ENCODE peak calls at places on chromosomes 6 and 20, in six cellular contexts. One of them, this sample, is unnamed.

GRCh38 chr6:116287668-116288282 is 8.0 kb upstream of the TSPYL1 start:
- DNase-seq in GM20000: peak; percentile 13
- DNase-seq in nephron progenitor cell: no peak
- DNase-seq in heart left ventricle: no peak
- DNase-seq in epithelial cell of esophagus: peak; percentile 73
- DNase-seq in fibroblast of villous mesenchyme: peak; percentile 70
- DNase-seq in this sample: peak; percentile 70

GRCh38 chr6:131981624-131981978 is 30.4 kb upstream of the CCN2 start:
- DNase-seq in GM20000: no peak
- DNase-seq in nephron progenitor cell: no peak
- DNase-seq in heart left ventricle: no peak
- DNase-seq in epithelial cell of esophagus: no peak
- DNase-seq in fibroblast of villous mesenchyme: no peak
- DNase-seq in this sample: no peak

GRCh38 chr20:12358006-12358654 is 440.4 kb downstream of the BTBD3 start:
- DNase-seq in fibroblast of villous mesenchyme: peak; percentile 12
- DNase-seq in nephron progenitor cell: no peak
- DNase-seq in GM20000: no peak
- DNase-seq in heart left ventricle: no peak
- DNase-seq in epithelial cell of esophagus: peak; percentile 57
- DNase-seq in this sample: peak; percentile 12

GRCh38 chr6:3813150-3813780 is 35.9 kb upstream of the FAM50B start:
- DNase-seq in nephron progenitor cell: peak; percentile 12
- DNase-seq in fibroblast of villous mesenchyme: peak; percentile 41
- DNase-seq in GM20000: peak; percentile 62
- DNase-seq in heart left ventricle: peak; percentile 83
- DNase-seq in epithelial cell of esophagus: peak; percentile 63
- DNase-seq in this sample: peak; percentile 53

GRCh38 chr6:156273065-156273711 is 504.0 kb upstream of the ARID1B start:
- DNase-seq in GM20000: no peak
- DNase-seq in epithelial cell of esophagus: no peak
- DNase-seq in nephron progenitor cell: no peak
- DNase-seq in heart left ventricle: no peak
- DNase-seq in fibroblast of villous mesenchyme: no peak
- DNase-seq in this sample: no peak

GRCh38 chr6:72421387-72421786 is 200.5 kb upstream of the KCNQ5 start:
- DNase-seq in heart left ventricle: no peak
- DNase-seq in GM20000: no peak
- DNase-seq in nephron progenitor cell: no peak
- DNase-seq in fibroblast of villous mesenchyme: no peak
- DNase-seq in epithelial cell of esophagus: no peak
- DNase-seq in this sample: no peak

GRCh38 chr6:133682506-133683290 is 206.2 kb upstream of the TCF21 start:
- DNase-seq in heart left ventricle: no peak
- DNase-seq in fibroblast of villous mesenchyme: peak; percentile 66
- DNase-seq in epithelial cell of esophagus: no peak
- DNase-seq in nephron progenitor cell: no peak
- DNase-seq in GM20000: no peak
- DNase-seq in this sample: no peak

GRCh38 chr20:10427060-10427692 is 6.8 kb downstream of the MKKS start:
- DNase-seq in fibroblast of villous mesenchyme: peak; percentile 73
- DNase-seq in nephron progenitor cell: peak; percentile 56
- DNase-seq in epithelial cell of esophagus: peak; percentile 66
- DNase-seq in GM20000: no peak
- DNase-seq in heart left ventricle: no peak
- DNase-seq in this sample: peak; percentile 46

GRCh38 chr6:1761472-1761871 is 151.8 kb downstream of the FOXC1 start:
- DNase-seq in epithelial cell of esophagus: peak; percentile 43
- DNase-seq in heart left ventricle: no peak
- DNase-seq in fibroblast of villous mesenchyme: peak; percentile 32
- DNase-seq in GM20000: no peak
- DNase-seq in nephron progenitor cell: no peak
- DNase-seq in this sample: no peak

GRCh38 chr20:25281541-25281991 is 33.7 kb downstream of the PYGB start:
- DNase-seq in heart left ventricle: no peak
- DNase-seq in nephron progenitor cell: no peak
- DNase-seq in GM20000: peak; percentile 62
- DNase-seq in epithelial cell of esophagus: no peak
- DNase-seq in fibroblast of villous mesenchyme: no peak
- DNase-seq in this sample: no peak

GRCh38 chr6:157460182-157460999 is 79.4 kb downstream of the ZDHHC14 start:
- DNase-seq in epithelial cell of esophagus: no peak
- DNase-seq in fibroblast of villous mesenchyme: no peak
- DNase-seq in heart left ventricle: no peak
- DNase-seq in GM20000: no peak
- DNase-seq in nephron progenitor cell: no peak
- DNase-seq in this sample: no peak

GRCh38 chr20:47336013-47336754 is 20.3 kb downstream of the ZMYND8 start:
- DNase-seq in fibroblast of villous mesenchyme: peak; percentile 93
- DNase-seq in GM20000: no peak
- DNase-seq in epithelial cell of esophagus: peak; percentile 66
- DNase-seq in nephron progenitor cell: no peak
- DNase-seq in heart left ventricle: peak; percentile 70
- DNase-seq in this sample: no peak

GRCh38 chr6:30555428-30556005 is 772 bp downstream of the GNL1 start:
- DNase-seq in GM20000: no peak
- DNase-seq in epithelial cell of esophagus: peak; percentile 20
- DNase-seq in nephron progenitor cell: peak; percentile 64
- DNase-seq in fibroblast of villous mesenchyme: peak; percentile 51
- DNase-seq in heart left ventricle: peak; percentile 70
- DNase-seq in this sample: no peak

GRCh38 chr6:130675072-130675471 is 152.1 kb upstream of the SMLR1 start:
- DNase-seq in fibroblast of villous mesenchyme: peak; percentile 70
- DNase-seq in GM20000: no peak
- DNase-seq in heart left ventricle: no peak
- DNase-seq in epithelial cell of esophagus: peak; percentile 60
- DNase-seq in nephron progenitor cell: no peak
- DNase-seq in this sample: peak; percentile 82

GRCh38 chr6:7479801-7480266 is 61.6 kb upstream of the DSP start:
- DNase-seq in epithelial cell of esophagus: peak; percentile 100
- DNase-seq in heart left ventricle: no peak
- DNase-seq in nephron progenitor cell: no peak
- DNase-seq in fibroblast of villous mesenchyme: peak; percentile 80
- DNase-seq in GM20000: no peak
- DNase-seq in this sample: peak; percentile 100

GRCh38 chr6:141790921-141791320 is 341.8 kb upstream of the GJE1 start:
- DNase-seq in nephron progenitor cell: no peak
- DNase-seq in epithelial cell of esophagus: no peak
- DNase-seq in GM20000: no peak
- DNase-seq in heart left ventricle: no peak
- DNase-seq in fibroblast of villous mesenchyme: no peak
- DNase-seq in this sample: no peak

GRCh38 chr6:106360410-106360988 is at the start of gene CRYBG1:
- DNase-seq in fibroblast of villous mesenchyme: peak; percentile 12
- DNase-seq in nephron progenitor cell: peak; percentile 87
- DNase-seq in heart left ventricle: peak; percentile 28
- DNase-seq in epithelial cell of esophagus: peak; percentile 90
- DNase-seq in GM20000: peak; percentile 87
- DNase-seq in this sample: peak; percentile 69

GRCh38 chr6:44177691-44178423 is 19.2 kb downstream of the CAPN11 start:
- DNase-seq in nephron progenitor cell: no peak
- DNase-seq in epithelial cell of esophagus: peak; percentile 64
- DNase-seq in heart left ventricle: peak; percentile 86
- DNase-seq in GM20000: no peak
- DNase-seq in fibroblast of villous mesenchyme: peak; percentile 97
- DNase-seq in this sample: peak; percentile 32

GRCh38 chr6:106849676-106850332 is 124.7 kb downstream of the CD24 start:
- DNase-seq in epithelial cell of esophagus: no peak
- DNase-seq in GM20000: peak; percentile 49
- DNase-seq in fibroblast of villous mesenchyme: no peak
- DNase-seq in heart left ventricle: no peak
- DNase-seq in nephron progenitor cell: no peak
- DNase-seq in this sample: no peak

GRCh38 chr6:149122850-149123821 is 194.4 kb upstream of the TAB2 start:
- DNase-seq in GM20000: no peak
- DNase-seq in epithelial cell of esophagus: no peak
- DNase-seq in fibroblast of villous mesenchyme: no peak
- DNase-seq in nephron progenitor cell: no peak
- DNase-seq in heart left ventricle: no peak
- DNase-seq in this sample: no peak

GRCh38 chr6:137705166-137706064 is 161.6 kb upstream of the TNFAIP3 start:
- DNase-seq in heart left ventricle: peak; percentile 47
- DNase-seq in GM20000: peak; percentile 58
- DNase-seq in nephron progenitor cell: peak; percentile 65
- DNase-seq in epithelial cell of esophagus: peak; percentile 66
- DNase-seq in fibroblast of villous mesenchyme: peak; percentile 65
- DNase-seq in this sample: peak; percentile 40

GRCh38 chr6:47479156-47479541 is 1.6 kb downstream of the CD2AP start:
- DNase-seq in nephron progenitor cell: no peak
- DNase-seq in epithelial cell of esophagus: no peak
- DNase-seq in GM20000: no peak
- DNase-seq in heart left ventricle: no peak
- DNase-seq in fibroblast of villous mesenchyme: peak; percentile 44
- DNase-seq in this sample: no peak
- TF ChIP-seq CTCF in nephron progenitor cell: no peak
- TF ChIP-seq CTCF in epithelial cell of esophagus: no peak
- TF ChIP-seq CTCF in GM20000: no peak
- TF ChIP-seq CTCF in heart left ventricle: no peak
- TF ChIP-seq CTCF in fibroblast of villous mesenchyme: no peak
- TF ChIP-seq CTCF in this sample: no peak

GRCh38 chr20:46089076-46089337 is 755 bp downstream of the NCOA5 start:
- DNase-seq in fibroblast of villous mesenchyme: peak; percentile 41
- DNase-seq in nephron progenitor cell: peak; percentile 49
- DNase-seq in heart left ventricle: no peak
- DNase-seq in GM20000: no peak
- DNase-seq in epithelial cell of esophagus: no peak
- DNase-seq in this sample: peak; percentile 17

GRCh38 chr20:46090095-46090388 is 280 bp upstream of the NCOA5 start:
- DNase-seq in epithelial cell of esophagus: no peak
- DNase-seq in fibroblast of villous mesenchyme: no peak
- DNase-seq in GM20000: no peak
- DNase-seq in nephron progenitor cell: no peak
- DNase-seq in heart left ventricle: no peak
- DNase-seq in this sample: no peak

GRCh38 chr20:46088409-46089075 is 1.2 kb downstream of the NCOA5 start:
- DNase-seq in GM20000: no peak
- DNase-seq in epithelial cell of esophagus: peak; percentile 36
- DNase-seq in fibroblast of villous mesenchyme: peak; percentile 36
- DNase-seq in heart left ventricle: no peak
- DNase-seq in nephron progenitor cell: no peak
- DNase-seq in this sample: peak; percentile 30

GRCh38 chr20:46089338-46090094 is at the start of gene NCOA5:
- DNase-seq in fibroblast of villous mesenchyme: peak; percentile 96
- DNase-seq in heart left ventricle: peak; percentile 98
- DNase-seq in GM20000: peak; percentile 98
- DNase-seq in epithelial cell of esophagus: peak; percentile 98
- DNase-seq in nephron progenitor cell: peak; percentile 95
- DNase-seq in this sample: peak; percentile 84

DNA sequence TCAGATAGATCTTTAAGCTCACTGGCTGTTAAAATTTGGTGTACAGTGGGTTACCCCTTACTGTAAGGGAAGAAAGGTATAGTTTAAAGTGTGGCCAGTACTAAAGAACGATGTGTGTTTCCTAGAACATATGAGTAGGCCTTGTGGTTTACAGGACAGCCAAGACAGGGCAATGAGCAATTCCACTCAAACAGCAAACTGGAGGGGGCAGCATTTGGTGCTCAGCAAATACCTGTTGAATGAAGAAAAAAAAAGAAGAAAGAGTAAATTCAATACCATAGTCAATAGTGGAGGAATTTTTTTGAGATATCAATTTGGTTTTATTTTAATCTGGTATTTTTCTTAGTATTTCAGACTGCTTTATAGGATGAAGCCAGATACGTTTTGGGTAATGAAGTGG is 3.8 kb upstream of the NCOA5 start:
- DNase-seq in nephron progenitor cell: no peak
- DNase-seq in heart left ventricle: no peak
- DNase-seq in fibroblast of villous mesenchyme: no peak
- DNase-seq in GM20000: no peak
- DNase-seq in epithelial cell of esophagus: no peak
- DNase-seq in this sample: peak; percentile 31
- TF ChIP-seq CTCF in nephron progenitor cell: no peak
- TF ChIP-seq CTCF in heart left ventricle: no peak
- TF ChIP-seq CTCF in fibroblast of villous mesenchyme: no peak
- TF ChIP-seq CTCF in GM20000: no peak
- TF ChIP-seq CTCF in epithelial cell of esophagus: no peak
- TF ChIP-seq CTCF in this sample: no peak

GRCh38 chr6:27472617-27473400 is at the start of gene ZNF184:
- DNase-seq in fibroblast of villous mesenchyme: peak; percentile 98
- DNase-seq in heart left ventricle: peak; percentile 96
- DNase-seq in epithelial cell of esophagus: peak; percentile 98
- DNase-seq in nephron progenitor cell: peak; percentile 91
- DNase-seq in GM20000: peak; percentile 85
- DNase-seq in this sample: peak; percentile 91
- TF ChIP-seq CTCF in fibroblast of villous mesenchyme: no peak
- TF ChIP-seq CTCF in heart left ventricle: no peak
- TF ChIP-seq CTCF in epithelial cell of esophagus: peak; percentile 6
- TF ChIP-seq CTCF in nephron progenitor cell: no peak
- TF ChIP-seq CTCF in GM20000: no peak
- TF ChIP-seq CTCF in this sample: no peak

GRCh38 chr6:98639236-98639635 is 195.1 kb upstream of the POU3F2 start:
- DNase-seq in heart left ventricle: no peak
- DNase-seq in fibroblast of villous mesenchyme: no peak
- DNase-seq in GM20000: no peak
- DNase-seq in nephron progenitor cell: no peak
- DNase-seq in epithelial cell of esophagus: no peak
- DNase-seq in this sample: no peak
- TF ChIP-seq CTCF in heart left ventricle: no peak
- TF ChIP-seq CTCF in fibroblast of villous mesenchyme: no peak
- TF ChIP-seq CTCF in GM20000: no peak
- TF ChIP-seq CTCF in nephron progenitor cell: no peak
- TF ChIP-seq CTCF in epithelial cell of esophagus: no peak
- TF ChIP-seq CTCF in this sample: no peak

DNA sequence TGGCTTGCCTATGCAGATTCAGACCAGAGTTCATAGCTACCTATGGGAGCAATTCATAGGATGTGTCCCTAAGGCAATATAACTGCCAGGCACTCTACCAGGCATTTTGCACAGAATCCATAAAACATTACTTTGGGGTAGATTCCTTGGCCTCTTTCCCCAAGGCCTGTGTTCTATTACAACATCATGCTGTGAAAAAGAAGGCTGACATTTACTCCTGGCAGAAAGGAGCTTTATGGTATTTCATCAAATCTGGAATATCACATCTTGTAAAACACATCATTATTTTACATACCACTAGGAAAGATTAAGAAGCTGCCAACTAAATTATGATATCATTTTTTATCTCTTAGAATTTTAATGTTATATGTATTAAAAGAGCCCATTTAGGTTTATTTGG is 287.0 kb upstream of the MARCKS start:
- DNase-seq in GM20000: no peak
- DNase-seq in epithelial cell of esophagus: no peak
- DNase-seq in heart left ventricle: no peak
- DNase-seq in nephron progenitor cell: no peak
- DNase-seq in fibroblast of villous mesenchyme: peak; percentile 40
- DNase-seq in this sample: no peak
- TF ChIP-seq CTCF in GM20000: no peak
- TF ChIP-seq CTCF in epithelial cell of esophagus: no peak
- TF ChIP-seq CTCF in heart left ventricle: no peak
- TF ChIP-seq CTCF in nephron progenitor cell: no peak
- TF ChIP-seq CTCF in fibroblast of villous mesenchyme: no peak
- TF ChIP-seq CTCF in this sample: no peak

This sample was measured in bronchial epithelial cell.